ENCODE peak calls at places on chromosomes 4 and X, in five cellular contexts. Y is ureter; C is tibial artery; W is CD8-positive, alpha-beta memory T cell; V is RKO. U is an unnamed sample.

GRCh38 chr4:155353923-155354540 is 22.7 kb downstream of the MAP9 start:
- DNase-seq in V (peak), C (peak), Y (no peak), W (no peak), U (peak)

GRCh38 chr4:88211473-88212252 is 53.2 kb upstream of the ABCG2 start:
- DNase-seq in Y (no peak), W (no peak), V (peak), C (no peak), U (no peak)

GRCh38 chrX:82163701-82164100 is 961.8 kb downstream of the SH3BGRL start:
- DNase-seq in V (no peak), W (no peak), C (no peak), Y (no peak), U (no peak)

GRCh38 chr4:113878718-113879117 is 100.7 kb downstream of the ARSJ start:
- DNase-seq in C (no peak), Y (no peak), V (peak), W (no peak), U (peak)

GRCh38 chr4:118981171-118981838 is 92.7 kb downstream of the SYNPO2 start:
- DNase-seq in Y (no peak), V (no peak), W (no peak), C (no peak), U (no peak)

GRCh38 chr4:54085284-54085683 is 14.7 kb upstream of the GSX2 start:
- DNase-seq in W (no peak), C (peak), Y (no peak), V (peak), U (peak)

GRCh38 chr4:8698341-8699062 is 105.9 kb downstream of the CPZ start:
- DNase-seq in W (no peak), C (no peak), V (no peak), Y (peak), U (no peak)

GRCh38 chr4:130468340-130468739 is 1372.4 kb downstream of the C4orf33 start:
- DNase-seq in Y (no peak), C (no peak), W (no peak), V (no peak), U (no peak)

GRCh38 chr4:107931775-107932321 is 499 bp downstream of the CYP2U1 start:
- DNase-seq in Y (peak), W (peak), C (peak), V (no peak), U (no peak)

GRCh38 chrX:68822641-68823410 is 6.0 kb upstream of the EFNB1 start:
- DNase-seq in C (peak), V (peak), Y (no peak), W (no peak), U (no peak)

GRCh38 chr4:100576570-100576969 is 58.7 kb upstream of the EMCN start:
- DNase-seq in Y (no peak), W (no peak), V (no peak), C (no peak), U (no peak)

GRCh38 chr4:110793381-110793801 is 170.5 kb upstream of the PITX2 start:
- DNase-seq in Y (no peak), C (no peak), W (no peak), V (no peak), U (no peak)

GRCh38 chrX:46686003-46686645 is 72.8 kb downstream of the SLC9A7 start:
- DNase-seq in C (peak), V (peak), W (no peak), Y (peak), U (no peak)

GRCh38 chrX:107738272-107738671 is 37.3 kb downstream of the TSC22D3 start:
- DNase-seq in C (no peak), V (no peak), Y (no peak), W (no peak), U (no peak)

GRCh38 chrX:1397441-1397840 is 5.5 kb upstream of the SLC25A6 start:
- DNase-seq in W (no peak), V (no peak), C (no peak), Y (no peak), U (no peak)

GRCh38 chr4:38663021-38663800 is 788 bp upstream of the KLF3 start:
- DNase-seq in V (no peak), C (peak), W (no peak), Y (peak), U (no peak)

GRCh38 chrX:119427024-119427794 is 28.1 kb downstream of the SLC25A43 start:
- DNase-seq in V (no peak), W (no peak), Y (no peak), C (no peak), U (no peak)

GRCh38 chrX:118528089-118528753 is 32.6 kb downstream of the DOCK11 start:
- DNase-seq in V (no peak), Y (no peak), C (no peak), W (peak), U (no peak)

GRCh38 chr4:1583051-1583785 is 100.9 kb downstream of the FAM53A start:
- DNase-seq in Y (no peak), V (no peak), C (no peak), W (no peak), U (no peak)

GRCh38 chrX:114650351-114650750 is 66.5 kb downstream of the HTR2C start:
- DNase-seq in W (no peak), V (no peak), Y (no peak), C (no peak), U (no peak)

GRCh38 chr4:90641856-90642599 is 514.8 kb downstream of the CCSER1 start:
- DNase-seq in C (no peak), Y (no peak), W (no peak), V (no peak), U (no peak)

GRCh38 chr4:24800273-24800880 is 5.0 kb downstream of the SOD3 start:
- DNase-seq in C (no peak), V (no peak), W (no peak), Y (no peak), U (no peak)

GRCh38 chrX:78592030-78592429 is 67.1 kb downstream of the RTL3 start:
- DNase-seq in W (no peak), C (no peak), V (no peak), Y (no peak), U (no peak)

GRCh38 chrX:84467898-84468297 is 34.4 kb downstream of the HDX start:
- DNase-seq in Y (no peak), V (no peak), C (no peak), W (no peak), U (no peak)

GRCh38 chr4:1416051-1416947 is 10.1 kb upstream of the NKX1-1 start:
- DNase-seq in V (no peak), W (no peak), C (no peak), Y (no peak), U (no peak)

GRCh38 chr4:168723020-168723419 is 226.2 kb downstream of the PALLD start:
- DNase-seq in C (no peak), Y (no peak), W (no peak), V (no peak), U (no peak)

GRCh38 chrX:118536687-118537461 is 41.3 kb downstream of the DOCK11 start:
- DNase-seq in C (no peak), Y (no peak), V (peak), W (peak), U (no peak)